ENCODE peak calls at places on chromosomes 3 and 15, in five cellular contexts. W, B, Q, O and X are unnamed samples.

GRCh38 chr3:127710473-127710941 is 37.8 kb downstream of the ABTB1 start:
- DNase-seq in Q (no peak), B (no peak), W (peak; percentile 29), O (no peak), X (no peak)

GRCh38 chr3:12508316-12508715 is 24.0 kb downstream of the TSEN2 start:
- DNase-seq in B (no peak), W (peak; percentile 72), Q (no peak), O (peak; percentile 40), X (peak; percentile 80)

GRCh38 chr15:75167588-75168076 is 34.0 kb upstream of the C15orf39 start:
- DNase-seq in Q (no peak), B (no peak), W (no peak), O (no peak), X (no peak)

GRCh38 chr3:123688241-123688747 is 103.4 kb upstream of the HACD2 start:
- DNase-seq in Q (no peak), W (no peak), O (peak; percentile 29), B (peak; percentile 21), X (no peak)

GRCh38 chr3:72368331-72368975 is 479.8 kb downstream of the SHQ1 start:
- DNase-seq in O (no peak), W (no peak), Q (no peak), B (no peak), X (no peak)

GRCh38 chr3:115784739-115785571 is 161.6 kb downstream of the GAP43 start:
- DNase-seq in Q (no peak), B (no peak), O (no peak), W (no peak), X (no peak)

GRCh38 chr3:67083277-67083676 is 85.2 kb downstream of the KBTBD8 start:
- DNase-seq in O (no peak), B (no peak), Q (peak; percentile 76), W (no peak), X (no peak)

GRCh38 chr3:101842245-101842934 is 6.9 kb upstream of the NFKBIZ start:
- DNase-seq in O (no peak), W (no peak), Q (no peak), B (no peak), X (no peak)

GRCh38 chr15:90064931-90065681 is 37.2 kb downstream of the IDH2 start:
- DNase-seq in Q (no peak), B (no peak), W (peak; percentile 77), O (no peak), X (peak; percentile 45)

GRCh38 chr3:197376735-197377555 is 78.5 kb upstream of the DLG1 start:
- DNase-seq in Q (no peak), B (no peak), W (no peak), O (no peak), X (no peak)

GRCh38 chr3:96449803-96450202 is 364.6 kb upstream of the EPHA6 start:
- DNase-seq in O (no peak), B (no peak), W (no peak), Q (no peak), X (no peak)

GRCh38 chr15:99481406-99481805 is 84.4 kb upstream of the MEF2A start:
- DNase-seq in O (no peak), B (no peak), Q (no peak), W (no peak), X (no peak)

GRCh38 chr15:81229596-81229995 is 32.9 kb downstream of the IL16 start:
- DNase-seq in W (no peak), Q (no peak), O (no peak), B (no peak), X (peak; percentile 30)

GRCh38 chr3:194620192-194620591 is 13.0 kb downstream of the TMEM44 start:
- DNase-seq in O (no peak), Q (no peak), B (no peak), W (no peak), X (no peak)

GRCh38 chr3:159583662-159584061 is 405.0 kb upstream of the IL12A start:
- DNase-seq in Q (no peak), W (no peak), B (no peak), O (no peak), X (no peak)

GRCh38 chr3:187919018-187919417 is 173.8 kb upstream of the BCL6 start:
- DNase-seq in B (no peak), W (no peak), O (no peak), Q (peak; percentile 93), X (no peak)

GRCh38 chr3:123616593-123616992 is 31.7 kb upstream of the HACD2 start:
- DNase-seq in Q (no peak), W (no peak), B (no peak), O (no peak), X (no peak)

GRCh38 chr3:46733026-46733800 is 15.5 kb upstream of the PRSS50 start:
- DNase-seq in Q (no peak), O (no peak), B (no peak), W (no peak), X (no peak)

GRCh38 chr3:142366434-142366833 is 81.4 kb downstream of the XRN1 start:
- DNase-seq in O (no peak), B (peak; percentile 6), Q (peak; percentile 25), W (no peak), X (no peak)

GRCh38 chr3:89314454-89314853 is 207.0 kb downstream of the EPHA3 start:
- DNase-seq in B (no peak), W (no peak), Q (peak; percentile 3), O (no peak), X (no peak)

GRCh38 chr3:195154793-195155535 is 116.0 kb downstream of the XXYLT1 start:
- DNase-seq in W (peak; percentile 81), B (no peak), Q (peak; percentile 73), O (peak; percentile 80), X (peak; percentile 91)

GRCh38 chr3:132347095-132347494 is 29.9 kb downstream of the ACP3 start:
- DNase-seq in Q (no peak), O (peak; percentile 50), B (no peak), W (no peak), X (no peak)

GRCh38 chr3:65048151-65048550 is 360.4 kb upstream of the ADAMTS9 start:
- DNase-seq in W (no peak), Q (no peak), O (no peak), B (no peak), X (no peak)

GRCh38 chr3:190209533-190209932 is 88.8 kb upstream of the P3H2 start:
- DNase-seq in Q (no peak), O (no peak), W (no peak), B (no peak), X (no peak)

DNA sequence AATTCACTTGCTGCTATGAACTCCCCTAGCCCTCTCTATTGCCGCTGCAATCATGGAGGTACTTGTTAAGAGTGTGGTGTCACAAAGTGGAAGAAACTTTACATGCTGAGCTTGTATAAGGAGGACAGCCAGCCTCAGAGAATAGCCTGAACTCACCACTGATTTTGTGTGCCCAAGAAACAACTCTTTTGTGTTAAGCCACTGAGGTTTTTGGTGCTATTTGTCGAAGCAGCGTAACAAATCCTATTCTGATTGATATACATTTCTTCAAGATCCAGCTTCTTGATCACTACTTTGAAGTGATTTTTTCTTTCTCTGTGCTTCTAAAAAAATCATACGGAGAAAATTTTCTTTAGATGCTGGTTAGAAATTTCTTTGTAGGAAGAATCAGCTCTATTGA is 132.4 kb downstream of the MEIS2 start:
- DNase-seq in Q (no peak), W (no peak), O (no peak), B (no peak), X (no peak)
- H3K4me1 ChIP-seq in Q (no peaks in the 10 kb centered on the region), W (no peaks in the 10 kb centered on the region), O (no peaks in the 10 kb centered on the region), B (no peaks in the 10 kb centered on the region), X (peaks cover 5% of the 10 kb centered on the region)

GRCh38 chr3:105773291-105773690 is 95.5 kb downstream of the CBLB start:
- DNase-seq in W (no peak), O (no peak), B (no peak), Q (no peak), X (no peak)

GRCh38 chr3:105780114-105780513 is 88.7 kb downstream of the CBLB start:
- DNase-seq in W (no peak), B (no peak), Q (no peak), O (no peak), X (no peak)

GRCh38 chr3:105772635-105773034 is 96.2 kb downstream of the CBLB start:
- DNase-seq in W (no peak), O (no peak), B (no peak), Q (no peak), X (no peak)

GRCh38 chr3:105774444-105775180 is 94.2 kb downstream of the CBLB start:
- DNase-seq in O (no peak), B (no peak), W (no peak), Q (no peak), X (no peak)

DNA sequence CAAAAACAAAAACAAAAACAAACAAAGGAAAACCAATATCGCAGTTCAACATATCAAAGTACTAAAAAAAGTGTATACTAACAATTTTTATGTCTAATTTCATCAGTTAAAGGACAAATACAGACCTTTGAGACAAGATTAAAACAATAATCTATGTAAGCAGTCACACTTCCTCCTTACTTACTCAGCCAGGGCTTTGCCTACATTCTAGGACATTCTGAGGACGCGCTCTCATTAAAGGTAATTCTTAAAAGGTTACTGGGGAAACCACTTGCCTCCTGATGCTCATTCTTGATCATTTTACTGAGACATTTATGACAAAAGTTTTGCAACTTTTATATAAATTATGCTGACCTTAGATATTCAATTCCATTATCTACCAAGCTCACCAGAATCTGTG is 93.4 kb downstream of the CBLB start:
- DNase-seq in W (no peak), B (no peak), O (no peak), Q (no peak), X (no peak)
- H3K4me1 ChIP-seq in W (no peaks in the 10 kb centered on the region), B (no peaks in the 10 kb centered on the region), O (no peaks in the 10 kb centered on the region), Q (peaks cover 4% of the 10 kb centered on the region), X (no peaks in the 10 kb centered on the region)

GRCh38 chr3:17634201-17634600 is 108.2 kb downstream of the TBC1D5 start:
- DNase-seq in Q (no peak), W (no peak), B (no peak), O (no peak), X (no peak)
- H3K4me1 ChIP-seq in Q (no peaks in the 10 kb centered on the region), W (peaks cover 23% of the 10 kb centered on the region), B (peaks cover 37% of the 10 kb centered on the region), O (peaks cover 32% of the 10 kb centered on the region), X (no peaks in the 10 kb centered on the region)

DNA sequence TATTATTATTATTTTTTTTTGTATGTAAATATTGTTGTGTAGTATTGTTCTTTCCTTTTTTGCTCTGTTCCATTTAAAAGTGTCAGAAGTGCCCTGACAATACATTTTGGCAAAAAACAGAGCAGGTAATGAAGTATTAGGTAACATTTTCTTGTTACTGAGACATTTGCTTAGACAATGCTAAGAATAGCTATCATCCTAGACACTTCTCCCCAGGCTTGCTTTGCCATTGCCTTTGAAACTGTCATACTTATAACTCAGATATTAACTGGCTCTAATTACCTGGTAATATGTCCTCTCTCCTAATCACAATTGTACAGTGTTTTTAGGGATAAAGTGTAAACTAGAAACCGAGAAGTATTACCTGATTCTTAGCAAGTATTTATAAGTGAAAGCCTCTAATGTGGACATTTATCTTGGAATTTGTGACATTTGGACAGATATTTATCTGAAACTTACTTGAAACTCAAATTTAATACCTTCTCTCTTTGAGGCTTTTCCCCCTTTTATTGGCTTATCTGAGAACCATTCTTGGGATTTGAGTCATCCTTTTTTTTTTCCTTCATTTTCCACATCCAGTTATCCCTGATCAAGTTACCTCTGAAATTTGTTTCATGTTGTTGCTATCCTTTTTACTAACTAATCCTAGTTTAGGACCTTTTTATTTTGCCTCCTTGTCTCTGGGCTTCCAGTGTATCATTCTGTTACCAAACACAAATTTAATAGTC is 13.1 kb downstream of the ARIH1 start:
- DNase-seq in O (no peak), Q (no peak), W (no peak), B (no peak), X (no peak)
- H3K4me1 ChIP-seq in O (peaks cover 6% of the 10 kb centered on the region), Q (no peaks in the 10 kb centered on the region), W (peaks cover 36% of the 10 kb centered on the region), B (no peaks in the 10 kb centered on the region), X (peaks cover 8% of the 10 kb centered on the region)